ENCODE peak calls at places on chromosome 11, in four cellular contexts. A, G, V and P are unnamed samples.

GRCh38 chr11:44066732-44067131 is 662 bp downstream of the ACCS start:
- DNase-seq in A (peak), G (peak), V (peak), P (no peak)

GRCh38 chr11:105132716-105133511 is 6.7 kb downstream of the CARD18 start:
- DNase-seq in A (no peak), G (peak), V (peak), P (no peak)

GRCh38 chr11:67099841-67100324 is 19.2 kb upstream of the KDM2A start:
- DNase-seq in A (no peak), G (no peak), V (no peak), P (no peak)

GRCh38 chr11:2483426-2483825 is 38.6 kb downstream of the KCNQ1 start:
- DNase-seq in A (no peak), G (no peak), V (no peak), P (no peak)

GRCh38 chr11:2092956-2093412 is 46.2 kb downstream of the IGF2 start:
- DNase-seq in A (peak), G (peak), V (peak), P (peak)

GRCh38 chr11:35969089-35970046 is 25.5 kb downstream of the LDLRAD3 start:
- DNase-seq in A (no peak), G (no peak), V (no peak), P (peak)

GRCh38 chr11:106070606-106071005 is 6.5 kb downstream of the KBTBD3 start:
- DNase-seq in A (no peak), G (peak), V (peak), P (no peak)

GRCh38 chr11:127996825-127997224 is 590.5 kb downstream of the ETS1 start:
- DNase-seq in A (no peak), G (peak), V (peak), P (no peak)

GRCh38 chr11:23723861-23724260 is 773.0 kb upstream of the LUZP2 start:
- DNase-seq in A (no peak), G (no peak), V (no peak), P (no peak)

GRCh38 chr11:115134886-115135285 is 369.3 kb downstream of the CADM1 start:
- DNase-seq in A (no peak), G (no peak), V (no peak), P (no peak)

GRCh38 chr11:126403658-126404057 is 48.2 kb downstream of the ST3GAL4 start:
- DNase-seq in A (no peak), G (no peak), V (peak), P (no peak)

DNA sequence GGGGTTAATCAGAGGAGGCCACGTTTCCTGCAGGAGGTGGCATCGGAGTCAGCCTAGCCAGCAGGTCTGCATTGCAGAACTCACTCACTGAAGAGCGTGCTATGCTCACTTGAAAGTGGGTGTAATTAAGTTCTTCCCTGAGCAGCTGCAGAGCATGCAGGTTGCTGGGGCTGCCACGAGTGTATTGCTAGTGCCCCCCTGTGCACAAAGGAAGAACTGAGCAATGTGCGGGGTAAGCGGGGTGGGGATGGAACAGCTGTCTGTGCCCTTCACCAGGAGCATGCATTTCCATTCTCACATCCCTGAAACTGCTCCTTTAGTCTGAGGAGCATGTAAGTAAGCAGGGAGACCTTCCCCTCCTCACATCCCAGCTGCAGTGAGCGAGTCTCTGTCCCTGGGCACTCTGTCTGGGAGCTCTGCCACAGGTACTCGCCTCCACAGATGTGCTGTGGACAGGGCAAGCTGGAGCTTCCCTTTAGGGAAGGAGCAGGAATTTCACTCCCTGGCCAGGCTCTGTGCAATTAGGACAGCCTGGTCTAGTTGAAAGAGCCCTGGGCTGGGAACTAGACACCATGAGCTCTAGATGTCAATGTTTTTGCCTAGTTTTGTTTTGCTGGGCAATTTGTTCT is 1031.8 kb downstream of the NTM start:
- DNase-seq in A (no peak), G (no peak), V (no peak), P (no peak)
- TF ChIP-seq CTCF in A (no peak), G (no peak), V (no peak), P (no peak)

GRCh38 chr11:63914896-63915681 is 1.9 kb downstream of the RCOR2 start:
- DNase-seq in A (no peak), G (no peak), V (no peak), P (no peak)
- TF ChIP-seq CTCF in A (no peak), G (no peak), V (no peak), P (no peak)

DNA sequence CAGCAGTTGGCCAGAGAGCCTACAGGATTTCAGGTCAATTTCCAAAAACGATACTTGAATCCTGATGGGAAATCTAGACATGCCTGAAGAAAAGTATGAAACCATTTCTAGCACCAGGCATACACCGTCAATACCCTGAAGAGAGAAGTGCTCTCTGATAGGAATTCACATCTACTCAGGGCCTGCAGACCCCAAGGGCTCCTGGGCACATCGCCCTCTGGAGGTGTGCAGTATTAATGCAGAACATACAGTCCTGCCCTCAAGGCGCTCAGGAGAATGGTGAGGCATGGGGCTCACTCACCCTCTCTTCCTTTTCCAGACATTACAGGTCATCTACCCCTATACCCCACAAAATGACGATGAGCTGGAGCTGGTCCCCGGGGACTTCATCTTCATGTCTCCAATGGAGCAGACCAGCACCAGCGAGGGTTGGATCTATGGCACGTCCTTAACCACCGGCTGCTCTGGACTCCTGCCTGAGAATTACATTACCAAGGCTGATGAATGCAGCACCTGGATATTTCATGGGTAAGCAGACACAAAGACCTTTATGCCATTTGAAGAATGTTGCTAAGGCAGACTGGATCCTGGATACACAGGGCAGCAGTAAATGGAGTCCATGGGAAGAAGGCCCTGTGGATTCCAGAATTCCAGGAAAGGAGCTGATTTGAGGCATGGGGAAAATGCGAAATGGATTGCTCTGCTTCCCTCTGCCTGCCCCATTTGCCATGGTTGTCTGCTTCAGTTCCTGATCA is 49.3 kb upstream of the CRTAM start:
- DNase-seq in A (no peak), G (no peak), V (no peak), P (no peak)
- TF ChIP-seq CTCF in A (no peak), G (peak), V (peak), P (no peak)

GRCh38 chr11:46489668-46490560 is 98.3 kb upstream of the CHRM4 start:
- DNase-seq in A (no peak), G (peak), V (peak), P (no peak)
- TF ChIP-seq CTCF in A (peak), G (peak), V (peak), P (peak)

GRCh38 chr11:120660024-120660565 is 148.5 kb downstream of the GRIK4 start:
- DNase-seq in A (no peak), G (peak), V (peak), P (no peak)
- TF ChIP-seq CTCF in A (peak), G (peak), V (peak), P (no peak)

DNA sequence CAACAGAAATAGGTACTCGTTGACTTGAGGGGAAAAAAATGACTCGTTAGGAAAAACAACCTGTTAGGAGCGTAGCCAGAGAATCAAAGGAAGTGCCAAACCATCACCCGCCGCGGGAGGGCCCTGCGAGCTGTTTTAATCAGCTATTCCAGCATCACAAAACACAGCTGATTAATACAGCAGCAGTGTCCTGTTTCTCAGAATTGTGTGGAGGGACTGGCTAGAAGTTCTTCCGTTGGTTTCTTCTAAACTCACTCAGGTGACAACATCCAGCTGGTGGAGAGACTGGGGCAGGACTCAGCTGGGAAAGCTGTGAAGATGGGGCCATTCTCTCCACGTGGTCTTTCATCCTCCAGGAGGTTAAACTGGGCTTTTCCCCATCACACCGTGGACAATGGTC is 28.0 kb downstream of the HSPA8 start:
- DNase-seq in A (no peak), G (peak), V (no peak), P (no peak)
- TF ChIP-seq CTCF in A (no peak), G (peak), V (no peak), P (no peak)

DNA sequence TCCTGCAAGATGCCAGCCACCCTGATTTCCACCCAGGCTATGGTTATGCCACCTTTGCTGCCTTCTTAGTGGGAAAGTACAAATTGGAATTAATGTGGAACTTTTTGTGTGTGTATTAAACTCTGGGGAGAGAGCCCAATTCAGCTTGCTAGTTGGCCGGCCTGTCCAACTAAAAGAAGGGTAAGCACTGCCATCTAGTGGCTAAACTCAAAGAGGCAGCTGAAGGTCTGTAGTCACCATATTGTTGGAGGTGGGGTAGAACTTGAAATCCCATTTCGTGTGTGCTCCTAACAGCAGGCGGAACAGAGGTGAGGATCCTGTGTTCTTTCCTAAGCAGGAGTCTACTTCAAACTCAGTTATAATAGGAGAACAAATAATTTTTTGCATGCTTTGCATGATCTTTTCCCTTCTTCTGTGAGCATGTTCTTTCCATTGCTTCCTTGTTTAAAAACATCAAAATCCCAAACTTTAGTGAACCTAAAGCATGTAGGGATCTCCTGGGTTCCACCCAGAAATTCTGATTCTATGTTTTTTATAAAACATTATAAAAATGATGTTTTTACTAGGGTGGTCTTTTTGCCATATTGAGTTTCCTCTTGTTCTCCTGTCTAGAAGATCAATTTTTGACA is 138.8 kb upstream of the SORL1-AS1 start:
- DNase-seq in A (peak), G (peak), V (peak), P (peak)
- TF ChIP-seq CTCF in A (peak), G (peak), V (peak), P (peak)

GRCh38 chr11:65857500-65858353 is at the start of gene CFL1:
- DNase-seq in A (peak), G (peak), V (peak), P (peak)

GRCh38 chr11:65860278-65861164 is at the start of gene MUS81:
- DNase-seq in A (peak), G (peak), V (peak), P (peak)

GRCh38 chr11:65858354-65859133 is 564 bp upstream of the CFL1 start:
- DNase-seq in A (no peak), G (no peak), V (no peak), P (no peak)

GRCh38 chr11:65859812-65860277 is 388 bp upstream of the MUS81 start:
- DNase-seq in A (no peak), G (peak), V (no peak), P (no peak)

DNA sequence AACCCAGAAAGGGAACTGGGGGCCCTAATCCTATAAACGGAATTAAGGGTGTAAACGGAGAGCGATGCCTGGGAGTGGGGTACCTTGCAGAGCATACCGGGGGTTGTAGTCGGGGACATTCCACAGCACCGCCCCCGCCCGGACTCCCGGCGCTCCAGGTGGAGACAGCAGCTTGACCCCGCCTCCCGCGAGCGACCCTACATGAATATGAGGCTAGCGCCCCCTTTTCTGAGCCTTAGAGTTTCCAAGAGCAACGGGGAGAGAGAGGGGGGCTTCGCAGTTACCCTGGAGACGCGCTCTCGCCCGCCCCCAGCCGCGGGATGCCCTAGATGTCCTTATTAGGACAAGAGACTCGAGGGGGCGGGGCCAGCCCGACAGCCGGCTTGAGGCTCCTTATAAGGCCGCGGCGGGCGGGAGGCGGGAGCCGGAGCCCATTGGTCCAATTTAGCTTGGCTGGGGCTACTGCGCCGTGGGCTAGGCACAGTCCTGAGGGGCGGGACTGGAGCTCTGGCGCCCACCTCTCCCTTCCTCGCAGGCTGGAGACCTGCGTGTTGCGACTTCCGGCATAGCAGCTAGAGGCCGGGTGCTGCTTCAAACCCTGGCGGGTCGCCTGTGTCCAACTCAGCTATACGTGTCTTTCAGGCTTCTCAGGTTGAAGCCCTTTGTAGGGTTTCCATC is 960 bp upstream of the MUS81 start:
- DNase-seq in A (peak), G (peak), V (peak), P (peak)
- TF ChIP-seq CTCF in A (no peak), G (peak), V (no peak), P (no peak)

DNA sequence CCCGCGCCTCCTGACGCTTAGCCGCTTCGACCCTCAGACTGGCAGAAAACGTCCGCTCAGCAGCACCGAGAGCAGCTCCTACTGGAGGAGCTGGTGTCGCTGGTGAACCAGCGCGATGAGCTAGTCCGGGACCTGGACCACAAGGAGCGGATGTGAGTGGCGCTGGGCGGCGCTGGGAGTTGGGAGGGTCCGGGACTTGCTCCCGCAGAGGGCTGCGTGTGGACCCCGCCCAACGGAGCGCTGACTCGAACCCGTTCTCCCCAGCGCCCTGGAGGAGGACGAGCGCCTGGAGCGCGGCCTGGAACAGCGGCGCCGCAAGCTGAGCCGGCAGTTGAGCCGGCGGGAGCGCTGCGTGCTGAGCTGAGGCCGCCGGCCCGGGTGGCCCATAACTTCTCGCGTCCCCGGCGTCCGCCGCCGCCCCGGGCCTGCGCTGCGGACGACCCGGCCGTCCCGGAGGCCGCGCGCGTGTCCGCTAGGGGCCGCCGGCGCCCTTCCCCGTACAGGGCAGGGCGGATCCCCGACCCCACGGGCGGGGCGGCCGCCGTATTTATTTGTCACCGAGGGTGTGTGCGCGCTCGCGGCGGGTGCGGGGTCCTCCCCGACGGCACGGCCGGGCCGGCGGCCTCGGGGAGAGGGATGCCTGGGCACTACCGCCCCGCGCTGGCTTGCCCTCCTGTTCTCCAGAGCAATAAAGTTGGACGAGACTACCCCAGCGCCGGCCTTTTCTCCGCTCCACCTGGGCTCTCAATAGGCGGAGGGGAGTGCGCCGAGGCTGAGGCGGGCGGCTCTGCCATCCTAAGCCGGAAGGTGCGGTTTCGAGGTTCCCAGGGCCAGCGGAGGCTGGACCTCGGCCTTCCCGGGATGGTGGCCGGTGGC is 3.4 kb downstream of the KCNK7 start:
- DNase-seq in A (no peak), G (peak), V (no peak), P (no peak)
- TF ChIP-seq CTCF in A (no peak), G (no peak), V (no peak), P (no peak)

GRCh38 chr11:93895106-93895862 is 44.9 kb upstream of the VSTM5 start:
- DNase-seq in A (no peak), G (peak), V (peak), P (no peak)
- TF ChIP-seq CTCF in A (peak), G (peak), V (peak), P (peak)